ENCODE peak calls at places on chromosomes 13 and 19, in seven cellular contexts. One of them, this sample, is unnamed. For H3K4me1, the result is how much of the 10 kb centered on the place peaks cover.

GRCh38 chr13:64071352-64071751 is 2655.7 kb upstream of the PCDH20 start:
- DNase-seq in ascending aorta: no peak
- DNase-seq in lung: no peak
- DNase-seq in fibroblast of lung: no peak
- DNase-seq in SK-N-SH: no peak
- DNase-seq in aorta: no peak
- DNase-seq in tibial artery: no peak
- DNase-seq in this sample: no peak

GRCh38 chr19:48367855-48368254 is 3.7 kb downstream of the SYNGR4 start:
- DNase-seq in ascending aorta: no peak
- DNase-seq in lung: no peak
- DNase-seq in fibroblast of lung: no peak
- DNase-seq in SK-N-SH: no peak
- DNase-seq in aorta: no peak
- DNase-seq in tibial artery: no peak
- DNase-seq in this sample: no peak

GRCh38 chr13:82654851-82655517 is 1227.3 kb downstream of the SLITRK1 start:
- DNase-seq in ascending aorta: peak
- DNase-seq in lung: peak
- DNase-seq in fibroblast of lung: peak
- DNase-seq in SK-N-SH: no peak
- DNase-seq in aorta: peak
- DNase-seq in tibial artery: peak
- DNase-seq in this sample: no peak

GRCh38 chr13:42946927-42947326 is 45.1 kb downstream of the EPSTI1 start:
- DNase-seq in ascending aorta: no peak
- DNase-seq in lung: no peak
- DNase-seq in fibroblast of lung: peak
- DNase-seq in SK-N-SH: no peak
- DNase-seq in aorta: no peak
- DNase-seq in tibial artery: no peak
- DNase-seq in this sample: no peak

GRCh38 chr13:26555413-26555812 is 2.1 kb upstream of the WASF3 start:
- DNase-seq in ascending aorta: no peak
- DNase-seq in lung: no peak
- DNase-seq in fibroblast of lung: no peak
- DNase-seq in SK-N-SH: no peak
- DNase-seq in aorta: no peak
- DNase-seq in tibial artery: no peak
- DNase-seq in this sample: no peak

GRCh38 chr13:57604442-57604841 is 27.1 kb upstream of the PCDH17 start:
- DNase-seq in ascending aorta: no peak
- DNase-seq in lung: no peak
- DNase-seq in fibroblast of lung: no peak
- DNase-seq in SK-N-SH: no peak
- DNase-seq in aorta: no peak
- DNase-seq in tibial artery: no peak
- DNase-seq in this sample: no peak

GRCh38 chr19:5957132-5957531 is 20.8 kb downstream of the RANBP3 start:
- DNase-seq in ascending aorta: no peak
- DNase-seq in lung: no peak
- DNase-seq in fibroblast of lung: no peak
- DNase-seq in SK-N-SH: no peak
- DNase-seq in aorta: no peak
- DNase-seq in tibial artery: no peak
- DNase-seq in this sample: no peak

GRCh38 chr13:42865703-42866102 is 84.3 kb downstream of the FAM216B start:
- DNase-seq in ascending aorta: no peak
- DNase-seq in lung: no peak
- DNase-seq in fibroblast of lung: peak
- DNase-seq in SK-N-SH: peak
- DNase-seq in aorta: no peak
- DNase-seq in tibial artery: no peak
- DNase-seq in this sample: no peak

GRCh38 chr19:6769006-6769637 is 1.9 kb upstream of the SH2D3A start:
- DNase-seq in ascending aorta: no peak
- DNase-seq in lung: no peak
- DNase-seq in fibroblast of lung: peak
- DNase-seq in SK-N-SH: peak
- DNase-seq in aorta: no peak
- DNase-seq in tibial artery: no peak
- DNase-seq in this sample: no peak

GRCh38 chr19:871446-872265 is 12.2 kb downstream of the CFD start:
- DNase-seq in ascending aorta: no peak
- DNase-seq in lung: no peak
- DNase-seq in fibroblast of lung: peak
- DNase-seq in SK-N-SH: peak
- DNase-seq in aorta: no peak
- DNase-seq in tibial artery: no peak
- DNase-seq in this sample: no peak

GRCh38 chr13:30933334-30933681 is 852 bp downstream of the TEX26 start:
- DNase-seq in ascending aorta: no peak
- DNase-seq in lung: no peak
- DNase-seq in fibroblast of lung: no peak
- DNase-seq in SK-N-SH: no peak
- DNase-seq in aorta: no peak
- DNase-seq in tibial artery: no peak
- DNase-seq in this sample: no peak

GRCh38 chr19:6227941-6228325 is 51.8 kb downstream of the MLLT1 start:
- DNase-seq in ascending aorta: no peak
- DNase-seq in lung: no peak
- DNase-seq in fibroblast of lung: no peak
- DNase-seq in SK-N-SH: no peak
- DNase-seq in aorta: peak
- DNase-seq in tibial artery: no peak
- DNase-seq in this sample: no peak

GRCh38 chr13:40259899-40260298 is 406.5 kb downstream of the FOXO1 start:
- DNase-seq in ascending aorta: no peak
- DNase-seq in lung: no peak
- DNase-seq in fibroblast of lung: peak
- DNase-seq in SK-N-SH: no peak
- DNase-seq in aorta: no peak
- DNase-seq in tibial artery: no peak
- DNase-seq in this sample: no peak

GRCh38 chr13:112060899-112061366 is 6.0 kb upstream of the SOX1 start:
- DNase-seq in ascending aorta: no peak
- DNase-seq in lung: no peak
- DNase-seq in fibroblast of lung: no peak
- DNase-seq in SK-N-SH: no peak
- DNase-seq in aorta: no peak
- DNase-seq in tibial artery: no peak
- DNase-seq in this sample: no peak

GRCh38 chr13:46668302-46668720 is 115.3 kb downstream of the LRCH1 start:
- DNase-seq in ascending aorta: no peak
- DNase-seq in lung: peak
- DNase-seq in fibroblast of lung: peak
- DNase-seq in SK-N-SH: no peak
- DNase-seq in aorta: no peak
- DNase-seq in tibial artery: peak
- DNase-seq in this sample: peak

GRCh38 chr19:4638330-4638729 is 986 bp upstream of the TNFAIP8L1 start:
- DNase-seq in ascending aorta: no peak
- DNase-seq in lung: no peak
- DNase-seq in fibroblast of lung: no peak
- DNase-seq in SK-N-SH: no peak
- DNase-seq in aorta: no peak
- DNase-seq in tibial artery: no peak
- DNase-seq in this sample: no peak

GRCh38 chr13:27960362-27961226 is 8.5 kb downstream of the CDX2 start:
- DNase-seq in ascending aorta: no peak
- DNase-seq in lung: peak
- DNase-seq in fibroblast of lung: peak
- DNase-seq in SK-N-SH: peak
- DNase-seq in aorta: no peak
- DNase-seq in tibial artery: no peak
- DNase-seq in this sample: peak

GRCh38 chr19:10907925-10908324 is 20.5 kb downstream of the YIPF2 start:
- DNase-seq in ascending aorta: no peak
- DNase-seq in lung: no peak
- DNase-seq in fibroblast of lung: no peak
- DNase-seq in SK-N-SH: no peak
- DNase-seq in aorta: no peak
- DNase-seq in tibial artery: no peak
- DNase-seq in this sample: no peak

GRCh38 chr19:1507763-1508506 is 4.9 kb downstream of the ADAMTSL5 start:
- DNase-seq in ascending aorta: peak
- DNase-seq in lung: peak
- DNase-seq in fibroblast of lung: peak
- DNase-seq in SK-N-SH: peak
- DNase-seq in aorta: peak
- DNase-seq in tibial artery: peak
- DNase-seq in this sample: peak

GRCh38 chr13:112226320-112227002 is 149.7 kb upstream of the SPACA7 start:
- DNase-seq in ascending aorta: no peak
- DNase-seq in lung: no peak
- DNase-seq in fibroblast of lung: no peak
- DNase-seq in SK-N-SH: no peak
- DNase-seq in aorta: no peak
- DNase-seq in tibial artery: no peak
- DNase-seq in this sample: no peak

GRCh38 chr19:39112338-39112890 is 13.2 kb upstream of the PAK4 start:
- DNase-seq in ascending aorta: no peak
- DNase-seq in lung: no peak
- DNase-seq in fibroblast of lung: no peak
- DNase-seq in SK-N-SH: no peak
- DNase-seq in aorta: no peak
- DNase-seq in tibial artery: no peak
- DNase-seq in this sample: no peak

GRCh38 chr13:96871470-96871869 is 122.8 kb downstream of the OXGR1 start:
- DNase-seq in ascending aorta: no peak
- DNase-seq in lung: no peak
- DNase-seq in fibroblast of lung: no peak
- DNase-seq in SK-N-SH: no peak
- DNase-seq in aorta: no peak
- DNase-seq in tibial artery: no peak
- DNase-seq in this sample: no peak

DNA sequence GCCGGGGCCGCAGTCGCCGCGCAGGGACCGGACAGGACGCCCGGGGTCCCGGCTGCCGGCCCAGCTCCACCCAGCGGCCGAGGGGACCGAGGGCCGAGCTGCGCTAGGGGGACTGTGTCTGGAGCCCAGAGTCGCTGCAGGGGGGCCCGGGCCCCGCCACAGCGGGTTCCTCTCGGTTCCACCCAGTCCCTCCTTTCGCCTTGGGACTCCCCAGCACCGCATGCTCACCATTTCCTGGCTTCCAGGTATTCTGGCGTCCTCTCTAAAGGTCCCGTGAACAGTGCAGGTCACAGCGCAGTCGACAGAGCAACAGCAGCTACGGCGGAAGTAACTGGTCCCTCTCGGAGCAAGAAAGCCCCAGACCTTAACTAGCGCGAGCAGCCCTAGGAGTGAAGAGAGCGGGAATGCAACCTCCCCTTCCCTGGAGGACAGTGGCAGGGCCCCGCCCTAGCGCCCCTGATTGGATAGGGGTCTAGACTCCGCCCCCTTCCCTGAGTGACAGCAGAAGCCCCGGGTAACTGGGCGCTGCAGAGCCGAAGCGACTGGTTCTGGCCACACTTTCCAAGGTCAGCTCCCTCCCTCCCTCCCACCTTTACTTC is at the start of gene ZNF878:
- DNase-seq in ascending aorta: peak
- DNase-seq in lung: peak
- DNase-seq in fibroblast of lung: peak
- DNase-seq in SK-N-SH: peak
- DNase-seq in aorta: peak
- DNase-seq in tibial artery: peak
- DNase-seq in this sample: peak
- H3K4me1 ChIP-seq in ascending aorta: under half
- H3K4me1 ChIP-seq in lung: under half
- H3K4me1 ChIP-seq in fibroblast of lung: under half
- H3K4me1 ChIP-seq in SK-N-SH: under half
- H3K4me1 ChIP-seq in aorta: under half
- H3K4me1 ChIP-seq in tibial artery: under half
- H3K4me1 ChIP-seq in this sample: under half

GRCh38 chr13:23271331-23271730 is 90.6 kb downstream of the SGCG start:
- DNase-seq in ascending aorta: no peak
- DNase-seq in lung: no peak
- DNase-seq in fibroblast of lung: no peak
- DNase-seq in SK-N-SH: no peak
- DNase-seq in aorta: no peak
- DNase-seq in tibial artery: no peak
- DNase-seq in this sample: no peak
- H3K27ac ChIP-seq in ascending aorta: no peak
- H3K27ac ChIP-seq in lung: no peak
- H3K27ac ChIP-seq in fibroblast of lung: no peak
- H3K27ac ChIP-seq in SK-N-SH: no peak
- H3K27ac ChIP-seq in aorta: no peak
- H3K27ac ChIP-seq in tibial artery: no peak
- H3K27ac ChIP-seq in this sample: no peak

DNA sequence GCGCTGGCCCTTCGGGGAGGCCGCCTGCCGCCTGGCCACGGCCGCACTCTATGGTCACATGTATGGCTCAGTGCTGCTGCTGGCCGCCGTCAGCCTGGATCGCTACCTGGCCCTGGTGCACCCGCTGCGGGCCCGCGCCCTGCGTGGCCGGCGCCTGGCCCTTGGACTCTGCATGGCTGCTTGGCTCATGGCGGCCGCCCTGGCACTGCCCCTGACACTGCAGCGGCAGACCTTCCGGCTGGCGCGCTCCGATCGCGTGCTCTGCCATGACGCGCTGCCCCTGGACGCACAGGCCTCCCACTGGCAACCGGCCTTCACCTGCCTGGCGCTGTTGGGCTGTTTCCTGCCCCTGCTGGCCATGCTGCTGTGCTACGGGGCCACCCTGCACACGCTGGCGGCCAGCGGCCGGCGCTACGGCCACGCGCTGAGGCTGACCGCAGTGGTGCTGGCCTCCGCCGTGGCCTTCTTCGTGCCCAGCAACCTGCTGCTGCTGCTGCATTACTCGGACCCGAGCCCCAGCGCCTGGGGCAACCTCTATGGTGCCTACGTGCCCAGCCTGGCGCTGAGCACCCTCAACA is 1.2 kb downstream of the F2RL3 start:
- DNase-seq in ascending aorta: no peak
- DNase-seq in lung: no peak
- DNase-seq in fibroblast of lung: no peak
- DNase-seq in SK-N-SH: no peak
- DNase-seq in aorta: no peak
- DNase-seq in tibial artery: no peak
- DNase-seq in this sample: no peak
- H3K4me3 ChIP-seq in ascending aorta: no peak
- H3K4me3 ChIP-seq in lung: peak
- H3K4me3 ChIP-seq in fibroblast of lung: no peak
- H3K4me3 ChIP-seq in SK-N-SH: no peak
- H3K4me3 ChIP-seq in aorta: no peak
- H3K4me3 ChIP-seq in tibial artery: no peak
- H3K4me3 ChIP-seq in this sample: no peak

GRCh38 chr19:55660404-55660803 is 5.6 kb downstream of the U2AF2 start:
- DNase-seq in ascending aorta: no peak
- DNase-seq in lung: no peak
- DNase-seq in fibroblast of lung: no peak
- DNase-seq in SK-N-SH: no peak
- DNase-seq in aorta: no peak
- DNase-seq in tibial artery: no peak
- DNase-seq in this sample: no peak
- H3K4me1 ChIP-seq in ascending aorta: under half
- H3K4me1 ChIP-seq in lung: under half
- H3K4me1 ChIP-seq in fibroblast of lung: under half
- H3K4me1 ChIP-seq in SK-N-SH: under half
- H3K4me1 ChIP-seq in aorta: under half
- H3K4me1 ChIP-seq in tibial artery: under half
- H3K4me1 ChIP-seq in this sample: under half

GRCh38 chr19:40534148-40534547 is 42.5 kb upstream of the SHKBP1 start:
- DNase-seq in ascending aorta: no peak
- DNase-seq in lung: no peak
- DNase-seq in fibroblast of lung: no peak
- DNase-seq in SK-N-SH: no peak
- DNase-seq in aorta: no peak
- DNase-seq in tibial artery: no peak
- DNase-seq in this sample: no peak
- H3K27ac ChIP-seq in ascending aorta: no peak
- H3K27ac ChIP-seq in lung: no peak
- H3K27ac ChIP-seq in fibroblast of lung: no peak
- H3K27ac ChIP-seq in SK-N-SH: no peak
- H3K27ac ChIP-seq in aorta: no peak
- H3K27ac ChIP-seq in tibial artery: no peak
- H3K27ac ChIP-seq in this sample: no peak